ENCODE peak calls at places on chromosomes 2 and 18, in eight cellular contexts. One of them, this sample, is unnamed.

GRCh38 chr18:30806823-30807222 is 235.7 kb downstream of the DSC3 start:
- DNase-seq in BJ: no peak
- DNase-seq in sigmoid colon: no peak
- DNase-seq in fibroblast of pulmonary artery: no peak
- DNase-seq in activated T-cell treated with anti-CD3 and anti-CD28 coated beads for 4 hours: no peak
- DNase-seq in GM23248: no peak
- DNase-seq in activated CD8-positive, alpha-beta memory T cell treated with anti-CD3 and anti-CD28 coated beads for 1 hour: no peak
- DNase-seq in activated CD4-positive, alpha-beta T cell treated with anti-CD3 and anti-CD28 coated beads, Interleukin-2, amount 50 U/mL, for 1 hour: no peak
- DNase-seq in this sample: no peak

GRCh38 chr2:55899881-55900280 is 23.7 kb downstream of the EFEMP1 start:
- DNase-seq in sigmoid colon: no peak
- DNase-seq in activated T-cell treated with anti-CD3 and anti-CD28 coated beads for 4 hours: no peak
- DNase-seq in fibroblast of pulmonary artery: no peak
- DNase-seq in BJ: no peak
- DNase-seq in activated CD4-positive, alpha-beta T cell treated with anti-CD3 and anti-CD28 coated beads, Interleukin-2, amount 50 U/mL, for 1 hour: no peak
- DNase-seq in activated CD8-positive, alpha-beta memory T cell treated with anti-CD3 and anti-CD28 coated beads for 1 hour: no peak
- DNase-seq in GM23248: peak
- DNase-seq in this sample: peak

GRCh38 chr2:102806250-102806837 is 44.5 kb downstream of the TMEM182 start:
- DNase-seq in activated CD4-positive, alpha-beta T cell treated with anti-CD3 and anti-CD28 coated beads, Interleukin-2, amount 50 U/mL, for 1 hour: peak
- DNase-seq in sigmoid colon: peak
- DNase-seq in BJ: peak
- DNase-seq in fibroblast of pulmonary artery: peak
- DNase-seq in activated CD8-positive, alpha-beta memory T cell treated with anti-CD3 and anti-CD28 coated beads for 1 hour: no peak
- DNase-seq in activated T-cell treated with anti-CD3 and anti-CD28 coated beads for 4 hours: peak
- DNase-seq in GM23248: peak
- DNase-seq in this sample: peak

GRCh38 chr18:77006305-77007175 is 126.0 kb downstream of the MBP start:
- DNase-seq in sigmoid colon: no peak
- DNase-seq in activated CD8-positive, alpha-beta memory T cell treated with anti-CD3 and anti-CD28 coated beads for 1 hour: no peak
- DNase-seq in GM23248: no peak
- DNase-seq in activated CD4-positive, alpha-beta T cell treated with anti-CD3 and anti-CD28 coated beads, Interleukin-2, amount 50 U/mL, for 1 hour: no peak
- DNase-seq in BJ: no peak
- DNase-seq in activated T-cell treated with anti-CD3 and anti-CD28 coated beads for 4 hours: no peak
- DNase-seq in fibroblast of pulmonary artery: no peak
- DNase-seq in this sample: no peak

GRCh38 chr18:79964330-79965118 is at the start of gene HSBP1L1:
- DNase-seq in activated CD4-positive, alpha-beta T cell treated with anti-CD3 and anti-CD28 coated beads, Interleukin-2, amount 50 U/mL, for 1 hour: peak
- DNase-seq in GM23248: peak
- DNase-seq in fibroblast of pulmonary artery: peak
- DNase-seq in activated CD8-positive, alpha-beta memory T cell treated with anti-CD3 and anti-CD28 coated beads for 1 hour: no peak
- DNase-seq in activated T-cell treated with anti-CD3 and anti-CD28 coated beads for 4 hours: no peak
- DNase-seq in BJ: no peak
- DNase-seq in sigmoid colon: peak
- DNase-seq in this sample: peak

GRCh38 chr2:218621007-218621406 is 13.3 kb downstream of the PLCD4 start:
- DNase-seq in activated CD4-positive, alpha-beta T cell treated with anti-CD3 and anti-CD28 coated beads, Interleukin-2, amount 50 U/mL, for 1 hour: no peak
- DNase-seq in GM23248: no peak
- DNase-seq in fibroblast of pulmonary artery: no peak
- DNase-seq in BJ: no peak
- DNase-seq in sigmoid colon: no peak
- DNase-seq in activated CD8-positive, alpha-beta memory T cell treated with anti-CD3 and anti-CD28 coated beads for 1 hour: no peak
- DNase-seq in activated T-cell treated with anti-CD3 and anti-CD28 coated beads for 4 hours: no peak
- DNase-seq in this sample: no peak

GRCh38 chr2:177355874-177356273 is 36.7 kb upstream of the AGPS start:
- DNase-seq in activated CD8-positive, alpha-beta memory T cell treated with anti-CD3 and anti-CD28 coated beads for 1 hour: no peak
- DNase-seq in BJ: no peak
- DNase-seq in fibroblast of pulmonary artery: peak
- DNase-seq in GM23248: peak
- DNase-seq in sigmoid colon: no peak
- DNase-seq in activated T-cell treated with anti-CD3 and anti-CD28 coated beads for 4 hours: no peak
- DNase-seq in activated CD4-positive, alpha-beta T cell treated with anti-CD3 and anti-CD28 coated beads, Interleukin-2, amount 50 U/mL, for 1 hour: no peak
- DNase-seq in this sample: peak

GRCh38 chr18:74290831-74291770 is 662 bp downstream of the CYB5A start:
- DNase-seq in sigmoid colon: peak
- DNase-seq in activated CD4-positive, alpha-beta T cell treated with anti-CD3 and anti-CD28 coated beads, Interleukin-2, amount 50 U/mL, for 1 hour: peak
- DNase-seq in BJ: no peak
- DNase-seq in activated T-cell treated with anti-CD3 and anti-CD28 coated beads for 4 hours: no peak
- DNase-seq in GM23248: no peak
- DNase-seq in activated CD8-positive, alpha-beta memory T cell treated with anti-CD3 and anti-CD28 coated beads for 1 hour: no peak
- DNase-seq in fibroblast of pulmonary artery: peak
- DNase-seq in this sample: no peak

GRCh38 chr18:78974115-78974740 is 5.4 kb upstream of the SALL3 start:
- DNase-seq in GM23248: no peak
- DNase-seq in activated T-cell treated with anti-CD3 and anti-CD28 coated beads for 4 hours: no peak
- DNase-seq in activated CD4-positive, alpha-beta T cell treated with anti-CD3 and anti-CD28 coated beads, Interleukin-2, amount 50 U/mL, for 1 hour: no peak
- DNase-seq in BJ: no peak
- DNase-seq in fibroblast of pulmonary artery: no peak
- DNase-seq in sigmoid colon: no peak
- DNase-seq in activated CD8-positive, alpha-beta memory T cell treated with anti-CD3 and anti-CD28 coated beads for 1 hour: no peak
- DNase-seq in this sample: peak

GRCh38 chr2:240899468-240899865 is 3.5 kb upstream of the MAB21L4 start:
- DNase-seq in activated CD4-positive, alpha-beta T cell treated with anti-CD3 and anti-CD28 coated beads, Interleukin-2, amount 50 U/mL, for 1 hour: no peak
- DNase-seq in BJ: no peak
- DNase-seq in activated T-cell treated with anti-CD3 and anti-CD28 coated beads for 4 hours: no peak
- DNase-seq in GM23248: no peak
- DNase-seq in sigmoid colon: no peak
- DNase-seq in activated CD8-positive, alpha-beta memory T cell treated with anti-CD3 and anti-CD28 coated beads for 1 hour: no peak
- DNase-seq in fibroblast of pulmonary artery: no peak
- DNase-seq in this sample: no peak

GRCh38 chr2:64453710-64454315 is at the start of gene LGALSL:
- DNase-seq in activated CD8-positive, alpha-beta memory T cell treated with anti-CD3 and anti-CD28 coated beads for 1 hour: no peak
- DNase-seq in activated CD4-positive, alpha-beta T cell treated with anti-CD3 and anti-CD28 coated beads, Interleukin-2, amount 50 U/mL, for 1 hour: no peak
- DNase-seq in sigmoid colon: peak
- DNase-seq in fibroblast of pulmonary artery: peak
- DNase-seq in BJ: no peak
- DNase-seq in GM23248: peak
- DNase-seq in activated T-cell treated with anti-CD3 and anti-CD28 coated beads for 4 hours: no peak
- DNase-seq in this sample: peak

GRCh38 chr2:144942516-144943256 is 422.8 kb upstream of the ZEB2 start:
- DNase-seq in fibroblast of pulmonary artery: peak
- DNase-seq in sigmoid colon: no peak
- DNase-seq in activated CD4-positive, alpha-beta T cell treated with anti-CD3 and anti-CD28 coated beads, Interleukin-2, amount 50 U/mL, for 1 hour: no peak
- DNase-seq in GM23248: peak
- DNase-seq in BJ: no peak
- DNase-seq in activated CD8-positive, alpha-beta memory T cell treated with anti-CD3 and anti-CD28 coated beads for 1 hour: no peak
- DNase-seq in activated T-cell treated with anti-CD3 and anti-CD28 coated beads for 4 hours: no peak
- DNase-seq in this sample: peak

GRCh38 chr2:236853558-236853957 is 232.1 kb upstream of the COPS8 start:
- DNase-seq in fibroblast of pulmonary artery: no peak
- DNase-seq in activated CD4-positive, alpha-beta T cell treated with anti-CD3 and anti-CD28 coated beads, Interleukin-2, amount 50 U/mL, for 1 hour: no peak
- DNase-seq in activated T-cell treated with anti-CD3 and anti-CD28 coated beads for 4 hours: no peak
- DNase-seq in activated CD8-positive, alpha-beta memory T cell treated with anti-CD3 and anti-CD28 coated beads for 1 hour: no peak
- DNase-seq in sigmoid colon: no peak
- DNase-seq in BJ: no peak
- DNase-seq in GM23248: no peak
- DNase-seq in this sample: no peak

GRCh38 chr18:43279015-43279758 is 1.9 kb upstream of the SYT4 start:
- DNase-seq in sigmoid colon: no peak
- DNase-seq in activated CD4-positive, alpha-beta T cell treated with anti-CD3 and anti-CD28 coated beads, Interleukin-2, amount 50 U/mL, for 1 hour: no peak
- DNase-seq in activated CD8-positive, alpha-beta memory T cell treated with anti-CD3 and anti-CD28 coated beads for 1 hour: no peak
- DNase-seq in fibroblast of pulmonary artery: peak
- DNase-seq in GM23248: peak
- DNase-seq in activated T-cell treated with anti-CD3 and anti-CD28 coated beads for 4 hours: no peak
- DNase-seq in BJ: no peak
- DNase-seq in this sample: peak

GRCh38 chr2:170530284-170530745 is 184.8 kb upstream of the SP5 start:
- DNase-seq in BJ: no peak
- DNase-seq in activated CD8-positive, alpha-beta memory T cell treated with anti-CD3 and anti-CD28 coated beads for 1 hour: no peak
- DNase-seq in GM23248: no peak
- DNase-seq in fibroblast of pulmonary artery: peak
- DNase-seq in activated CD4-positive, alpha-beta T cell treated with anti-CD3 and anti-CD28 coated beads, Interleukin-2, amount 50 U/mL, for 1 hour: no peak
- DNase-seq in activated T-cell treated with anti-CD3 and anti-CD28 coated beads for 4 hours: no peak
- DNase-seq in sigmoid colon: peak
- DNase-seq in this sample: peak

GRCh38 chr2:33033524-33034150 is 86.9 kb downstream of the LTBP1 start:
- DNase-seq in fibroblast of pulmonary artery: peak
- DNase-seq in sigmoid colon: no peak
- DNase-seq in activated CD8-positive, alpha-beta memory T cell treated with anti-CD3 and anti-CD28 coated beads for 1 hour: no peak
- DNase-seq in activated T-cell treated with anti-CD3 and anti-CD28 coated beads for 4 hours: no peak
- DNase-seq in GM23248: peak
- DNase-seq in activated CD4-positive, alpha-beta T cell treated with anti-CD3 and anti-CD28 coated beads, Interleukin-2, amount 50 U/mL, for 1 hour: no peak
- DNase-seq in BJ: no peak
- DNase-seq in this sample: peak

GRCh38 chr18:34803877-34804276 is 93.8 kb downstream of the DTNA start:
- DNase-seq in fibroblast of pulmonary artery: no peak
- DNase-seq in BJ: no peak
- DNase-seq in activated T-cell treated with anti-CD3 and anti-CD28 coated beads for 4 hours: no peak
- DNase-seq in GM23248: no peak
- DNase-seq in sigmoid colon: no peak
- DNase-seq in activated CD4-positive, alpha-beta T cell treated with anti-CD3 and anti-CD28 coated beads, Interleukin-2, amount 50 U/mL, for 1 hour: no peak
- DNase-seq in activated CD8-positive, alpha-beta memory T cell treated with anti-CD3 and anti-CD28 coated beads for 1 hour: no peak
- DNase-seq in this sample: no peak

GRCh38 chr18:44732604-44733003 is 51.9 kb downstream of the SETBP1 start:
- DNase-seq in BJ: no peak
- DNase-seq in GM23248: no peak
- DNase-seq in sigmoid colon: no peak
- DNase-seq in activated CD8-positive, alpha-beta memory T cell treated with anti-CD3 and anti-CD28 coated beads for 1 hour: no peak
- DNase-seq in activated T-cell treated with anti-CD3 and anti-CD28 coated beads for 4 hours: no peak
- DNase-seq in fibroblast of pulmonary artery: no peak
- DNase-seq in activated CD4-positive, alpha-beta T cell treated with anti-CD3 and anti-CD28 coated beads, Interleukin-2, amount 50 U/mL, for 1 hour: no peak
- DNase-seq in this sample: no peak

GRCh38 chr2:200352631-200353030 is 46.1 kb downstream of the SPATS2L start:
- DNase-seq in GM23248: peak
- DNase-seq in sigmoid colon: no peak
- DNase-seq in activated CD8-positive, alpha-beta memory T cell treated with anti-CD3 and anti-CD28 coated beads for 1 hour: no peak
- DNase-seq in activated T-cell treated with anti-CD3 and anti-CD28 coated beads for 4 hours: no peak
- DNase-seq in fibroblast of pulmonary artery: peak
- DNase-seq in BJ: no peak
- DNase-seq in activated CD4-positive, alpha-beta T cell treated with anti-CD3 and anti-CD28 coated beads, Interleukin-2, amount 50 U/mL, for 1 hour: no peak
- DNase-seq in this sample: peak

GRCh38 chr2:204625135-204625534 is 79.9 kb downstream of the PARD3B start:
- DNase-seq in GM23248: peak
- DNase-seq in fibroblast of pulmonary artery: peak
- DNase-seq in activated T-cell treated with anti-CD3 and anti-CD28 coated beads for 4 hours: no peak
- DNase-seq in activated CD4-positive, alpha-beta T cell treated with anti-CD3 and anti-CD28 coated beads, Interleukin-2, amount 50 U/mL, for 1 hour: no peak
- DNase-seq in BJ: no peak
- DNase-seq in sigmoid colon: no peak
- DNase-seq in activated CD8-positive, alpha-beta memory T cell treated with anti-CD3 and anti-CD28 coated beads for 1 hour: no peak
- DNase-seq in this sample: peak

GRCh38 chr2:162316590-162316989 is 1.9 kb downstream of the IFIH1 start:
- DNase-seq in activated CD8-positive, alpha-beta memory T cell treated with anti-CD3 and anti-CD28 coated beads for 1 hour: no peak
- DNase-seq in fibroblast of pulmonary artery: no peak
- DNase-seq in activated CD4-positive, alpha-beta T cell treated with anti-CD3 and anti-CD28 coated beads, Interleukin-2, amount 50 U/mL, for 1 hour: no peak
- DNase-seq in activated T-cell treated with anti-CD3 and anti-CD28 coated beads for 4 hours: no peak
- DNase-seq in BJ: no peak
- DNase-seq in sigmoid colon: no peak
- DNase-seq in GM23248: no peak
- DNase-seq in this sample: no peak

GRCh38 chr2:47896450-47896968 is 9.8 kb downstream of the FBXO11 start:
- DNase-seq in fibroblast of pulmonary artery: no peak
- DNase-seq in activated CD4-positive, alpha-beta T cell treated with anti-CD3 and anti-CD28 coated beads, Interleukin-2, amount 50 U/mL, for 1 hour: no peak
- DNase-seq in activated CD8-positive, alpha-beta memory T cell treated with anti-CD3 and anti-CD28 coated beads for 1 hour: no peak
- DNase-seq in BJ: no peak
- DNase-seq in GM23248: no peak
- DNase-seq in activated T-cell treated with anti-CD3 and anti-CD28 coated beads for 4 hours: no peak
- DNase-seq in sigmoid colon: no peak
- DNase-seq in this sample: no peak

GRCh38 chr2:20164734-20165242 is 60.1 kb downstream of the SDC1 start:
- DNase-seq in activated CD4-positive, alpha-beta T cell treated with anti-CD3 and anti-CD28 coated beads, Interleukin-2, amount 50 U/mL, for 1 hour: no peak
- DNase-seq in BJ: no peak
- DNase-seq in activated T-cell treated with anti-CD3 and anti-CD28 coated beads for 4 hours: no peak
- DNase-seq in fibroblast of pulmonary artery: peak
- DNase-seq in activated CD8-positive, alpha-beta memory T cell treated with anti-CD3 and anti-CD28 coated beads for 1 hour: no peak
- DNase-seq in GM23248: no peak
- DNase-seq in sigmoid colon: no peak
- DNase-seq in this sample: no peak

GRCh38 chr2:179861027-179861776 is at the start of gene ZNF385B:
- DNase-seq in BJ: no peak
- DNase-seq in sigmoid colon: peak
- DNase-seq in activated CD4-positive, alpha-beta T cell treated with anti-CD3 and anti-CD28 coated beads, Interleukin-2, amount 50 U/mL, for 1 hour: no peak
- DNase-seq in activated CD8-positive, alpha-beta memory T cell treated with anti-CD3 and anti-CD28 coated beads for 1 hour: no peak
- DNase-seq in activated T-cell treated with anti-CD3 and anti-CD28 coated beads for 4 hours: no peak
- DNase-seq in fibroblast of pulmonary artery: peak
- DNase-seq in GM23248: peak
- DNase-seq in this sample: peak

GRCh38 chr18:36527740-36528455 is 230.4 kb downstream of the FHOD3 start:
- DNase-seq in fibroblast of pulmonary artery: no peak
- DNase-seq in GM23248: no peak
- DNase-seq in activated CD4-positive, alpha-beta T cell treated with anti-CD3 and anti-CD28 coated beads, Interleukin-2, amount 50 U/mL, for 1 hour: no peak
- DNase-seq in sigmoid colon: no peak
- DNase-seq in BJ: no peak
- DNase-seq in activated CD8-positive, alpha-beta memory T cell treated with anti-CD3 and anti-CD28 coated beads for 1 hour: no peak
- DNase-seq in activated T-cell treated with anti-CD3 and anti-CD28 coated beads for 4 hours: no peak
- DNase-seq in this sample: no peak

GRCh38 chr2:215796160-215796559 is 217.2 kb downstream of the MREG start:
- DNase-seq in activated CD8-positive, alpha-beta memory T cell treated with anti-CD3 and anti-CD28 coated beads for 1 hour: no peak
- DNase-seq in BJ: no peak
- DNase-seq in sigmoid colon: no peak
- DNase-seq in activated CD4-positive, alpha-beta T cell treated with anti-CD3 and anti-CD28 coated beads, Interleukin-2, amount 50 U/mL, for 1 hour: no peak
- DNase-seq in fibroblast of pulmonary artery: peak
- DNase-seq in activated T-cell treated with anti-CD3 and anti-CD28 coated beads for 4 hours: no peak
- DNase-seq in GM23248: peak
- DNase-seq in this sample: peak

GRCh38 chr2:102915128-102915527 is 153.3 kb downstream of the TMEM182 start:
- DNase-seq in BJ: no peak
- DNase-seq in activated CD4-positive, alpha-beta T cell treated with anti-CD3 and anti-CD28 coated beads, Interleukin-2, amount 50 U/mL, for 1 hour: no peak
- DNase-seq in activated T-cell treated with anti-CD3 and anti-CD28 coated beads for 4 hours: no peak
- DNase-seq in GM23248: peak
- DNase-seq in fibroblast of pulmonary artery: peak
- DNase-seq in activated CD8-positive, alpha-beta memory T cell treated with anti-CD3 and anti-CD28 coated beads for 1 hour: no peak
- DNase-seq in sigmoid colon: no peak
- DNase-seq in this sample: peak